ENCODE peak calls at places on chromosomes 7 and 10, in eight cellular contexts. One of them, this sample, is unnamed.

GRCh38 chr10:132742837-132743194 is 43.1 kb downstream of the NKX6-2 start:
- DNase-seq in A549: no peak
- DNase-seq in HCT116: no peak
- DNase-seq in sigmoid colon: no peak
- DNase-seq in uterus: no peak
- DNase-seq in upper lobe of right lung: no peak
- DNase-seq in right lobe of liver: no peak
- DNase-seq in brain microvascular endothelial cell: no peak
- DNase-seq in this sample: no peak

GRCh38 chr7:68038621-68039314 is 1042.1 kb downstream of the TYW1 start:
- DNase-seq in A549: peak
- DNase-seq in HCT116: no peak
- DNase-seq in sigmoid colon: no peak
- DNase-seq in uterus: no peak
- DNase-seq in upper lobe of right lung: no peak
- DNase-seq in right lobe of liver: no peak
- DNase-seq in brain microvascular endothelial cell: peak
- DNase-seq in this sample: no peak

GRCh38 chr7:145050415-145050814 is 214.6 kb upstream of the TPK1 start:
- DNase-seq in A549: no peak
- DNase-seq in HCT116: no peak
- DNase-seq in sigmoid colon: no peak
- DNase-seq in uterus: no peak
- DNase-seq in upper lobe of right lung: no peak
- DNase-seq in right lobe of liver: no peak
- DNase-seq in brain microvascular endothelial cell: no peak
- DNase-seq in this sample: no peak

GRCh38 chr7:92880212-92881090 is 44.1 kb upstream of the CDK6 start:
- DNase-seq in A549: no peak
- DNase-seq in HCT116: peak
- DNase-seq in sigmoid colon: no peak
- DNase-seq in uterus: no peak
- DNase-seq in upper lobe of right lung: no peak
- DNase-seq in right lobe of liver: no peak
- DNase-seq in brain microvascular endothelial cell: no peak
- DNase-seq in this sample: no peak

GRCh38 chr7:25117226-25118047 is 7.6 kb downstream of the CYCS start:
- DNase-seq in A549: no peak
- DNase-seq in HCT116: no peak
- DNase-seq in sigmoid colon: no peak
- DNase-seq in uterus: no peak
- DNase-seq in upper lobe of right lung: no peak
- DNase-seq in right lobe of liver: no peak
- DNase-seq in brain microvascular endothelial cell: no peak
- DNase-seq in this sample: no peak

GRCh38 chr7:3218561-3219225 is 82.4 kb upstream of the SDK1 start:
- DNase-seq in A549: no peak
- DNase-seq in HCT116: no peak
- DNase-seq in sigmoid colon: no peak
- DNase-seq in uterus: no peak
- DNase-seq in upper lobe of right lung: no peak
- DNase-seq in right lobe of liver: no peak
- DNase-seq in brain microvascular endothelial cell: no peak
- DNase-seq in this sample: no peak

GRCh38 chr7:141679014-141679413 is 23.0 kb downstream of the DENND11 start:
- DNase-seq in A549: no peak
- DNase-seq in HCT116: no peak
- DNase-seq in sigmoid colon: no peak
- DNase-seq in uterus: no peak
- DNase-seq in upper lobe of right lung: no peak
- DNase-seq in right lobe of liver: no peak
- DNase-seq in brain microvascular endothelial cell: no peak
- DNase-seq in this sample: no peak

GRCh38 chr10:77970869-77971803 is 44.6 kb upstream of the DLG5 start:
- DNase-seq in A549: peak
- DNase-seq in HCT116: no peak
- DNase-seq in sigmoid colon: peak
- DNase-seq in uterus: peak
- DNase-seq in upper lobe of right lung: no peak
- DNase-seq in right lobe of liver: peak
- DNase-seq in brain microvascular endothelial cell: peak
- DNase-seq in this sample: peak

GRCh38 chr10:101784558-101784957 is 1.3 kb upstream of the NPM3 start:
- DNase-seq in A549: no peak
- DNase-seq in HCT116: no peak
- DNase-seq in sigmoid colon: no peak
- DNase-seq in uterus: no peak
- DNase-seq in upper lobe of right lung: no peak
- DNase-seq in right lobe of liver: no peak
- DNase-seq in brain microvascular endothelial cell: no peak
- DNase-seq in this sample: no peak

GRCh38 chr7:18494821-18495408 is 634 bp upstream of the HDAC9 start:
- DNase-seq in A549: no peak
- DNase-seq in HCT116: no peak
- DNase-seq in sigmoid colon: no peak
- DNase-seq in uterus: peak
- DNase-seq in upper lobe of right lung: no peak
- DNase-seq in right lobe of liver: no peak
- DNase-seq in brain microvascular endothelial cell: peak
- DNase-seq in this sample: no peak

GRCh38 chr7:97275475-97275874 is 158.0 kb downstream of the SDHAF3 start:
- DNase-seq in A549: no peak
- DNase-seq in HCT116: no peak
- DNase-seq in sigmoid colon: no peak
- DNase-seq in uterus: no peak
- DNase-seq in upper lobe of right lung: no peak
- DNase-seq in right lobe of liver: no peak
- DNase-seq in brain microvascular endothelial cell: no peak
- DNase-seq in this sample: no peak

GRCh38 chr10:5951721-5952407 is 25.5 kb downstream of the IL15RA start:
- DNase-seq in A549: no peak
- DNase-seq in HCT116: no peak
- DNase-seq in sigmoid colon: peak
- DNase-seq in uterus: peak
- DNase-seq in upper lobe of right lung: no peak
- DNase-seq in right lobe of liver: peak
- DNase-seq in brain microvascular endothelial cell: no peak
- DNase-seq in this sample: no peak

GRCh38 chr10:5828725-5829124 is 15.5 kb upstream of the GDI2 start:
- DNase-seq in A549: no peak
- DNase-seq in HCT116: no peak
- DNase-seq in sigmoid colon: peak
- DNase-seq in uterus: no peak
- DNase-seq in upper lobe of right lung: no peak
- DNase-seq in right lobe of liver: no peak
- DNase-seq in brain microvascular endothelial cell: no peak
- DNase-seq in this sample: no peak

GRCh38 chr10:132670546-132670945 is 115.4 kb downstream of the NKX6-2 start:
- DNase-seq in A549: no peak
- DNase-seq in HCT116: no peak
- DNase-seq in sigmoid colon: no peak
- DNase-seq in uterus: peak
- DNase-seq in upper lobe of right lung: peak
- DNase-seq in right lobe of liver: peak
- DNase-seq in brain microvascular endothelial cell: no peak
- DNase-seq in this sample: no peak

GRCh38 chr10:48464121-48464870 is 140.6 kb downstream of the ARHGAP22 start:
- DNase-seq in A549: no peak
- DNase-seq in HCT116: no peak
- DNase-seq in sigmoid colon: no peak
- DNase-seq in uterus: no peak
- DNase-seq in upper lobe of right lung: peak
- DNase-seq in right lobe of liver: no peak
- DNase-seq in brain microvascular endothelial cell: no peak
- DNase-seq in this sample: no peak

GRCh38 chr10:122159159-122159970 is 111.7 kb upstream of the BTBD16 start:
- DNase-seq in A549: no peak
- DNase-seq in HCT116: no peak
- DNase-seq in sigmoid colon: no peak
- DNase-seq in uterus: no peak
- DNase-seq in upper lobe of right lung: peak
- DNase-seq in right lobe of liver: no peak
- DNase-seq in brain microvascular endothelial cell: no peak
- DNase-seq in this sample: no peak

GRCh38 chr7:155227788-155228458 is 69.8 kb upstream of the INSIG1 start:
- DNase-seq in A549: no peak
- DNase-seq in HCT116: no peak
- DNase-seq in sigmoid colon: peak
- DNase-seq in uterus: no peak
- DNase-seq in upper lobe of right lung: no peak
- DNase-seq in right lobe of liver: no peak
- DNase-seq in brain microvascular endothelial cell: no peak
- DNase-seq in this sample: no peak

GRCh38 chr10:52597189-52597863 is 175.3 kb downstream of the MBL2 start:
- DNase-seq in A549: peak
- DNase-seq in HCT116: no peak
- DNase-seq in sigmoid colon: no peak
- DNase-seq in uterus: no peak
- DNase-seq in upper lobe of right lung: no peak
- DNase-seq in right lobe of liver: no peak
- DNase-seq in brain microvascular endothelial cell: no peak
- DNase-seq in this sample: no peak

GRCh38 chr7:82699773-82700186 is 256.2 kb upstream of the CACNA2D1 start:
- DNase-seq in A549: no peak
- DNase-seq in HCT116: peak
- DNase-seq in sigmoid colon: no peak
- DNase-seq in uterus: no peak
- DNase-seq in upper lobe of right lung: no peak
- DNase-seq in right lobe of liver: no peak
- DNase-seq in brain microvascular endothelial cell: peak
- DNase-seq in this sample: no peak

GRCh38 chr7:38929460-38930171 is 20.6 kb upstream of the VPS41 start:
- DNase-seq in A549: no peak
- DNase-seq in HCT116: no peak
- DNase-seq in sigmoid colon: no peak
- DNase-seq in uterus: no peak
- DNase-seq in upper lobe of right lung: no peak
- DNase-seq in right lobe of liver: no peak
- DNase-seq in brain microvascular endothelial cell: no peak
- DNase-seq in this sample: no peak

GRCh38 chr7:30750010-30750409 is 1.9 kb upstream of the INMT start:
- DNase-seq in A549: no peak
- DNase-seq in HCT116: no peak
- DNase-seq in sigmoid colon: no peak
- DNase-seq in uterus: no peak
- DNase-seq in upper lobe of right lung: no peak
- DNase-seq in right lobe of liver: no peak
- DNase-seq in brain microvascular endothelial cell: no peak
- DNase-seq in this sample: no peak

GRCh38 chr7:8151161-8151560 is 110.8 kb downstream of the ICA1 start:
- DNase-seq in A549: no peak
- DNase-seq in HCT116: no peak
- DNase-seq in sigmoid colon: no peak
- DNase-seq in uterus: no peak
- DNase-seq in upper lobe of right lung: no peak
- DNase-seq in right lobe of liver: no peak
- DNase-seq in brain microvascular endothelial cell: no peak
- DNase-seq in this sample: no peak

GRCh38 chr7:139094030-139094429 is 15.5 kb downstream of the ZC3HAV1 start:
- DNase-seq in A549: no peak
- DNase-seq in HCT116: no peak
- DNase-seq in sigmoid colon: no peak
- DNase-seq in uterus: no peak
- DNase-seq in upper lobe of right lung: no peak
- DNase-seq in right lobe of liver: no peak
- DNase-seq in brain microvascular endothelial cell: no peak
- DNase-seq in this sample: no peak
- H3K27ac ChIP-seq in A549: no peak
- H3K27ac ChIP-seq in HCT116: no peak
- H3K27ac ChIP-seq in sigmoid colon: no peak
- H3K27ac ChIP-seq in uterus: no peak
- H3K27ac ChIP-seq in upper lobe of right lung: peak
- H3K27ac ChIP-seq in right lobe of liver: no peak
- H3K27ac ChIP-seq in brain microvascular endothelial cell: no peak
- H3K27ac ChIP-seq in this sample: no peak

DNA sequence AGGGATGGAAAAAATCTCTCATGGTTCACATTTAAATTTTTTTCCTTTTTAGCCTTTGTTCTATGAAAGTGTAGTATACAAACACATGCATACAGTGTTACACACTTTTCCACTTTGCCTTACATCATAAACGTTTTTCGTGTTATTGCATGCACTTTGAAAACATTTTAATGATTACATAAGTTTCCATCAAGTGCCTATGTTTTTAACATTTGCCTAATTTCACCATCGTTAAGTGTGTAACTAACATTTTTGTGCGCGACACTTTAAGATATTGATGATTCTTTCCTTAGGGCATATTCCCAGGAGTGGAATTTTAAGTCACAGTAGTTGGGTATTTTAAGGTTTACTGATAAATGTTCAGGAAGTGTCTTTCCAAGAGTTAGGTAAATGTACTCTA is 1.5 kb upstream of the FRAT2 start:
- DNase-seq in A549: no peak
- DNase-seq in HCT116: no peak
- DNase-seq in sigmoid colon: no peak
- DNase-seq in uterus: no peak
- DNase-seq in upper lobe of right lung: no peak
- DNase-seq in right lobe of liver: no peak
- DNase-seq in brain microvascular endothelial cell: no peak
- DNase-seq in this sample: no peak
- H3K4me3 ChIP-seq in A549: no peak
- H3K4me3 ChIP-seq in HCT116: no peak
- H3K4me3 ChIP-seq in sigmoid colon: no peak
- H3K4me3 ChIP-seq in uterus: no peak
- H3K4me3 ChIP-seq in upper lobe of right lung: no peak
- H3K4me3 ChIP-seq in right lobe of liver: no peak
- H3K4me3 ChIP-seq in brain microvascular endothelial cell: no peak
- H3K4me3 ChIP-seq in this sample: no peak

GRCh38 chr10:102811346-102811745 is 25.9 kb downstream of the CYP17A1 start:
- DNase-seq in A549: no peak
- DNase-seq in HCT116: no peak
- DNase-seq in sigmoid colon: no peak
- DNase-seq in uterus: no peak
- DNase-seq in upper lobe of right lung: no peak
- DNase-seq in right lobe of liver: no peak
- DNase-seq in brain microvascular endothelial cell: no peak
- DNase-seq in this sample: no peak
- H3K27ac ChIP-seq in A549: no peak
- H3K27ac ChIP-seq in HCT116: no peak
- H3K27ac ChIP-seq in sigmoid colon: no peak
- H3K27ac ChIP-seq in uterus: no peak
- H3K27ac ChIP-seq in upper lobe of right lung: no peak
- H3K27ac ChIP-seq in right lobe of liver: no peak
- H3K27ac ChIP-seq in brain microvascular endothelial cell: no peak
- H3K27ac ChIP-seq in this sample: no peak

DNA sequence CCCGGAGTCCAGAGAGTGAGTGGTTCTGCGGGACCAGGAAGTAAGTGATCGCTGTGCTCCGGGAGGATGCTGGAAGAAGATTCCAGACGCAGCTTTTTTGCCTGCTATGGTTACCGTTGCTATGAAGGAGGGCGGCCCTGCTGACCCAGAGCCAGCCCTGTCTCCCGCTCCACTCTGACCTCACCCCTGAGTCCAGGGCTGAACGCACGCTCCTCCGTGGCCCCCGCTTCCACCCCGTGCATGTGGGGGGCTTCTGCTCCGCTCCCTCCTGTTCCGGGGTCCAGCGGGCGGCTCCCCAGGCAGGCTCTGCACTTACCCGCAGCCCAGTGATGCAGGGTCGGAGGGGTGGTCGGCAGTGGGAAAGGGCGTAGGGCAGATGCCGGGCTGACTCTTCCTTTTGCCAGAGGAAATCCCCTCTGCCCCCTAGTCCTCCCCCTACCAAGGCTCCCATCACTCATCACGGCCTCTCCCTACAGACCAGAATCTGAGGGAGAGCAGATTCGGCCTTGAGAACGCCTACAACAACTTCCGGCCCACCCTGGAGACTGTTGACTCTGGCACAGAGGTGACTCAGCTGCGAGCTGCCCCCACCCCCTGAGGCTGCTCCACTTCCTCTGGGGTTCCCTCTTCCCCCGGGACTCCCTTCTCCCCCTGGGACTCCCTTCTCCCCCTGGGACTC is 2.6 kb upstream of the MUC17 start:
- DNase-seq in A549: peak
- DNase-seq in HCT116: no peak
- DNase-seq in sigmoid colon: peak
- DNase-seq in uterus: peak
- DNase-seq in upper lobe of right lung: peak
- DNase-seq in right lobe of liver: peak
- DNase-seq in brain microvascular endothelial cell: peak
- DNase-seq in this sample: peak
- H3K4me3 ChIP-seq in A549: peak
- H3K4me3 ChIP-seq in HCT116: no peak
- H3K4me3 ChIP-seq in sigmoid colon: peak
- H3K4me3 ChIP-seq in uterus: peak
- H3K4me3 ChIP-seq in upper lobe of right lung: peak
- H3K4me3 ChIP-seq in right lobe of liver: no peak
- H3K4me3 ChIP-seq in brain microvascular endothelial cell: peak
- H3K4me3 ChIP-seq in this sample: peak

This sample was measured in aorta.